ENCODE peak calls at places on chromosomes 4 and X, in seven cellular contexts. A is psoas muscle, G is fibroblast of lung, W is aorta, E is pancreas, Q is left ventricle myocardium inferior, J is epithelial cell of esophagus. N is an unnamed sample.

GRCh38 chr4:137700072-137700471 is 167.8 kb upstream of the PCDH18 start:
- DNase-seq in A (no peak), G (peak), W (no peak), E (no peak), Q (no peak), J (no peak), N (no peak)

GRCh38 chr4:56909083-56909981 is 1.6 kb downstream of the REST start:
- DNase-seq in A (no peak), G (peak), W (no peak), E (peak), Q (peak), J (peak), N (peak)

GRCh38 chr4:80592950-80593349 is 257.4 kb downstream of the CFAP299 start:
- DNase-seq in A (no peak), G (no peak), W (no peak), E (no peak), Q (no peak), J (peak), N (no peak)

GRCh38 chr4:183637461-183637860 is 21.5 kb downstream of the RWDD4 start:
- DNase-seq in A (no peak), G (peak), W (no peak), E (no peak), Q (no peak), J (peak), N (no peak)

GRCh38 chr4:2489841-2490552 is 21.1 kb downstream of the RNF4 start:
- DNase-seq in A (no peak), G (peak), W (no peak), E (no peak), Q (no peak), J (peak), N (no peak)

GRCh38 chr4:189124149-189124758 is 816.4 kb upstream of the FRG1 start:
- DNase-seq in A (no peak), G (peak), W (no peak), E (no peak), Q (no peak), J (peak), N (no peak)

GRCh38 chr4:146190393-146190910 is 14.9 kb downstream of the LSM6 start:
- DNase-seq in A (no peak), G (no peak), W (no peak), E (no peak), Q (no peak), J (no peak), N (no peak)

GRCh38 chr4:55172694-55173287 is 47.4 kb upstream of the KDR start:
- DNase-seq in A (no peak), G (peak), W (no peak), E (no peak), Q (peak), J (peak), N (no peak)

GRCh38 chr4:142348489-142349076 is 497.5 kb downstream of the INPP4B start:
- DNase-seq in A (no peak), G (no peak), W (no peak), E (no peak), Q (no peak), J (peak), N (no peak)

GRCh38 chrX:10379848-10380247 is 223.1 kb downstream of the CLCN4 start:
- DNase-seq in A (no peak), G (peak), W (no peak), E (no peak), Q (no peak), J (no peak), N (no peak)

GRCh38 chrX:67780694-67781109 is 236.9 kb downstream of the AR start:
- DNase-seq in A (peak), G (peak), W (peak), E (peak), Q (peak), J (peak), N (peak)

GRCh38 chrX:124211312-124211942 is 121.0 kb upstream of the TEX13D start:
- DNase-seq in A (no peak), G (peak), W (no peak), E (no peak), Q (no peak), J (peak), N (no peak)

GRCh38 chr4:61522312-61522711 is 322.2 kb downstream of the ADGRL3 start:
- DNase-seq in A (no peak), G (no peak), W (no peak), E (no peak), Q (no peak), J (no peak), N (no peak)

GRCh38 chr4:152500798-152501434 is 35.0 kb downstream of the FBXW7 start:
- DNase-seq in A (no peak), G (peak), W (no peak), E (peak), Q (no peak), J (peak), N (no peak)

GRCh38 chr4:184649971-184650855 is 675 bp downstream of the PRIMPOL start:
- DNase-seq in A (no peak), G (peak), W (no peak), E (no peak), Q (no peak), J (peak), N (no peak)

GRCh38 chr4:183424109-183424751 is 20.2 kb upstream of the CDKN2AIP start:
- DNase-seq in A (no peak), G (no peak), W (no peak), E (no peak), Q (no peak), J (no peak), N (no peak)

GRCh38 chr4:76546282-76547166 is 111.5 kb downstream of the SHROOM3 start:
- DNase-seq in A (no peak), G (peak), W (peak), E (peak), Q (no peak), J (peak), N (peak)

DNA sequence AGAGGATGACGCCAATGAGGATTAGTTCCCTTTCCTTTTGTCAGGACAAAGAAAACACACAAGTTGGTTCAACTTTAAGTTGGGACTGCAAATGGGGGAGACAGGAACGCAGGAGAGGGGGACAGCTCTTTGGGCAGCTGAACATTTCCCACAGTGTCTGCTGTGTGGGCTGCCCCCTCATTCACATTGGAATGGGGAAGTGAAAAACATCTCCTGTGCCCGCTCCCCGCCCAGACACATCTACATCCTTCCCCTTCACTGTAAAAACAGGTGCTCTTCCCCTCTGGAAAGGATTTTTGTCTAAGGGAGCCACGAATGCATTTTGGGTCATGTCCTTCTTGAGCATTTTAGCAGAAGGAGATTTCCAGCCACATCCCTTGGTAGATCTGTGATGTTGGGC is 44.5 kb upstream of the TBC1D9 start:
- DNase-seq in A (no peak), G (no peak), W (no peak), E (no peak), Q (no peak), J (no peak), N (peak)
- H3K4me3 ChIP-seq in A (no peak), G (no peak), W (no peak), E (no peak), Q (no peak), J (no peak), N (no peak)

GRCh38 chrX:106611323-106611681 is 476 bp upstream of the RADX start:
- DNase-seq in A (no peak), G (no peak), W (no peak), E (no peak), Q (no peak), J (no peak), N (no peak)

GRCh38 chrX:106611682-106612402 is at the start of gene RADX:
- DNase-seq in A (peak), G (peak), W (peak), E (peak), Q (peak), J (peak), N (peak)

GRCh38 chrX:106612403-106612789 is 618 bp downstream of the RADX start:
- DNase-seq in A (no peak), G (no peak), W (no peak), E (no peak), Q (no peak), J (peak), N (no peak)

GRCh38 chrX:106615041-106615440 is 3.3 kb downstream of the RADX start:
- DNase-seq in A (no peak), G (no peak), W (no peak), E (no peak), Q (no peak), J (peak), N (no peak)

DNA sequence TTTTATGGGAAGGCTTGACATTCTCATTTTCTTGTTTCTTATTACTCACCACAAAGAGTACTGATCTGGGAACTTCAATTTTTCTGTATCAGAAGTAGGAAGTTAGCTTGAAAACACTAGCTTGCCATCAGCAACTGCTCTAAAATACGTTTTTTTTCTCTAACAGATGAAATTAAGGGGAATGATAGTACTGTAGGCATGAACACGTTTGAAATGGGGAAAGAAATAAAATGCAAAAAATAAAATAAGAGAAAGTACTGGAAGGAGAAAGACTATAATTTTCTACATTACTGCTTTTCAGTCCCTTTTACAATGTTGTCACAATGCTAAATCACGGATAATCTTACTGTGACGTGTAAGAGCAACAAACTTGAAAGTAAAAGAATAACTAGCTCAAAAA is 1.5 kb downstream of the RADX start:
- DNase-seq in A (no peak), G (no peak), W (no peak), E (no peak), Q (no peak), J (no peak), N (no peak)
- H3K4me3 ChIP-seq in A (peak), G (no peak), W (no peak), E (no peak), Q (peak), J (no peak), N (peak)

GRCh38 chr4:72391281-72391680 is 177.7 kb downstream of the ADAMTS3 start:
- DNase-seq in A (no peak), G (no peak), W (no peak), E (no peak), Q (no peak), J (no peak), N (no peak)

GRCh38 chr4:72394264-72394663 is 174.8 kb downstream of the ADAMTS3 start:
- DNase-seq in A (no peak), G (no peak), W (no peak), E (no peak), Q (no peak), J (peak), N (no peak)

GRCh38 chr4:72387959-72388358 is 181.1 kb downstream of the ADAMTS3 start:
- DNase-seq in A (no peak), G (no peak), W (no peak), E (no peak), Q (no peak), J (no peak), N (no peak)

GRCh38 chr4:72390409-72390808 is 178.6 kb downstream of the ADAMTS3 start:
- DNase-seq in A (no peak), G (peak), W (no peak), E (no peak), Q (no peak), J (peak), N (no peak)
- H3K4me3 ChIP-seq in A (no peak), G (no peak), W (no peak), E (no peak), Q (no peak), J (no peak), N (no peak)

DNA sequence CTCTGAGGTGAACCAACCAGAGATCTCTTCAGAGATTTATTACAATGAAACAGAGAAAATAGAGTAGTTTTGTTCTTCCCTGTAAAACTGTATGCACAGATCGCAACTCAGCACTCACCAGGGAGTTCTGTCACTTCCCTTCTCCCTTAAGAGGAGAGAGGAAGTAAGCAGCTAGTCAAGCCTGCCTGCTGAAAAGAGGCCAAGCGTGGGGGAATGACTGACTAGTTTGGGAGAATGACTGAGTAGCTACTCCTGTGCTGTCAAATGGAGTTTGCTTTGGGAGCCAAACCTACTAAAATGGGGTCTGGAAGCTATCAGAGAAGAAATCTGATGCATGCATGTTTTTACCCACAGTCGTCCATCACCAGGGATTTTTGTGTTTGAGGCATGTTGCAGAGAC is 54.5 kb upstream of the LHFPL1 start:
- DNase-seq in A (peak), G (no peak), W (no peak), E (no peak), Q (no peak), J (no peak), N (no peak)
- H3K4me3 ChIP-seq in A (no peak), G (no peak), W (no peak), E (no peak), Q (peak), J (no peak), N (no peak)

DNA sequence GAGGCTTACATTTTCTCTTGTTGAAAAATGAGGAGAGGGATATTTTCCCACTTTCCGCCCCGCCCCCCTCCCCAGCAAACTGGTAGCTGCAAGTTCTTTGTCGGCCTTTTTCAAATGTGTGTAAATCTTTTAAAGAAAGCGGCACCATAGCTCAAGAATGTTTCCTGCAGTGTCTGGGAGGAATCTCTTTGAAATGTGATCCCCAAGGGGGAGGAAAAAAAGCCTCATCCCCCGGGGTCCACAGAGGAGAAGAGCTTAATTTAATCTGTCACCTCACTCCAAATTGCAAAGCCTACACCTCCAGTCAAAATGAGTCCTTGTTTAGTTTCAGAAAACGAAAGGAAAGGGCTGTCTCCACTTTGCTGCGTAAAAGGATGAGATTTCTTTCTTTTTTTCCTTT is 34.8 kb downstream of the ASMT start:
- DNase-seq in A (no peak), G (no peak), W (no peak), E (no peak), Q (no peak), J (no peak), N (no peak)
- H3K4me3 ChIP-seq in A (no peak), G (no peak), W (no peak), E (no peak), Q (no peak), J (no peak), N (no peak)

GRCh38 chrX:78066110-78066509 is 37.9 kb upstream of the PGK1 start:
- DNase-seq in A (no peak), G (peak), W (no peak), E (no peak), Q (no peak), J (peak), N (no peak)
- H3K4me3 ChIP-seq in A (no peak), G (no peak), W (no peak), E (no peak), Q (no peak), J (no peak), N (no peak)

DNA sequence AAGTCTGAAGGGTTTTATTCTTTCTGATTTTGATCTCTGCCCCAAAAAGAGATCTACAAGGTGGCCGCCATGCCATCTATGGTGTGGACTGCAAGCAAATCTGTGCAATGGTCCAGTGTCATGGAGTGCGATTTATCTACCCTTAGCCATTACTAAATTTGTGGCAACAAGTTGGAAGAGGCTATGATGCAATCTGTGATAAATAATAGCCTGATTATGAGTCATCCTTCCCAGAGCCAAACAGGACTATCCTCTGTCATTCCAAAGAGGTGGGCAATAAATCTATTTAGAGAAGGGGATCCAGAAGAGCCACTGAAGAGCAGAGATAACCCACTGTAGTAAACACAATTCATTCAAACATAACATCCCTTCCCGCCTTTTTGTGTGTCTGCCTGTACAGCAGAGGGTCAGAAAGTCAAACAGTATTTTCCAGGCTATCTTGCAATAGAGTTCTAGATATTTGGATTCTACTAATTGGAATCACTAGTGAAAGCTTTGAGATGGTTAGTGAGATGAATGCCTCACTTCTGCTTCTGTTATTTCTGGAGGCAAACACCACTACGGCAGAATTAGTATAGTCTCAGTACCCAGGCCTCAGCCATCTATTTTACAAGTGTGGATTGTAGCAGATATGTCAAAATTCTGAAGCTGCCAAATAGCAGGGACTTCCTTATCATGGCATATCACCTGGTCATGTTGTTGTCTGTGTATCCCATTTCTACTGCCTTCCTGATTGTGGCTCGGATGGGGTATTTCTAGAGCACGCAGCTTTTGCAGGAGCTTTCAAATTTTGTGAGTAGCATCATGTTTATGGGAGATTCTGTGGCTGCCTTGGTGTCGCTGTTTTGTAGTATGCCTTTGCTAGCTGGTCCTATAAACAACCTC is 192.0 kb downstream of the SMIM20 start:
- DNase-seq in A (no peak), G (peak), W (no peak), E (no peak), Q (no peak), J (peak), N (no peak)
- H3K4me3 ChIP-seq in A (no peak), G (no peak), W (no peak), E (no peak), Q (no peak), J (no peak), N (no peak)

GRCh38 chrX:87434618-87435017 is 83.0 kb upstream of the KLHL4 start:
- DNase-seq in A (no peak), G (no peak), W (no peak), E (no peak), Q (no peak), J (no peak), N (no peak)
- H3K4me3 ChIP-seq in A (no peak), G (no peak), W (no peak), E (no peak), Q (no peak), J (no peak), N (no peak)

N was measured in lower lobe of right lung.